ENCODE peak calls at places on chromosomes 1 and 21, in six cellular contexts. One of them, this sample, is unnamed.

GRCh38 chr1:28249013-28249870 is 10.1 kb upstream of the SESN2 start:
- DNase-seq in IMR-90: peak; percentile 70
- DNase-seq in heart left ventricle: peak; percentile 77
- DNase-seq in NB4: peak; percentile 59
- DNase-seq in body of pancreas: peak; percentile 74
- DNase-seq in GM12891: no peak
- DNase-seq in this sample: no peak

GRCh38 chr1:52098139-52098871 is 42.2 kb downstream of the BTF3L4 start:
- DNase-seq in IMR-90: no peak
- DNase-seq in heart left ventricle: no peak
- DNase-seq in NB4: no peak
- DNase-seq in body of pancreas: no peak
- DNase-seq in GM12891: no peak
- DNase-seq in this sample: no peak

GRCh38 chr21:18023099-18023498 is 203.9 kb upstream of the C21orf91 start:
- DNase-seq in IMR-90: no peak
- DNase-seq in heart left ventricle: no peak
- DNase-seq in NB4: no peak
- DNase-seq in body of pancreas: no peak
- DNase-seq in GM12891: no peak
- DNase-seq in this sample: no peak

GRCh38 chr1:231279683-231280082 is 38.7 kb downstream of the GNPAT start:
- DNase-seq in IMR-90: no peak
- DNase-seq in heart left ventricle: no peak
- DNase-seq in NB4: peak; percentile 18
- DNase-seq in body of pancreas: no peak
- DNase-seq in GM12891: no peak
- DNase-seq in this sample: no peak

GRCh38 chr1:197081117-197081753 is 14.2 kb upstream of the F13B start:
- DNase-seq in IMR-90: no peak
- DNase-seq in heart left ventricle: no peak
- DNase-seq in NB4: peak; percentile 9
- DNase-seq in body of pancreas: no peak
- DNase-seq in GM12891: no peak
- DNase-seq in this sample: no peak

GRCh38 chr1:233613252-233614172 is at the start of gene KCNK1:
- DNase-seq in IMR-90: peak; percentile 65
- DNase-seq in heart left ventricle: peak; percentile 67
- DNase-seq in NB4: no peak
- DNase-seq in body of pancreas: peak; percentile 80
- DNase-seq in GM12891: no peak
- DNase-seq in this sample: no peak

GRCh38 chr1:77282866-77283539 is 1.2 kb downstream of the AK5 start:
- DNase-seq in IMR-90: peak; percentile 5
- DNase-seq in heart left ventricle: peak; percentile 37
- DNase-seq in NB4: peak; percentile 18
- DNase-seq in body of pancreas: no peak
- DNase-seq in GM12891: no peak
- DNase-seq in this sample: no peak

GRCh38 chr1:43711524-43712386 is 4.4 kb downstream of the ST3GAL3 start:
- DNase-seq in IMR-90: peak; percentile 91
- DNase-seq in heart left ventricle: no peak
- DNase-seq in NB4: no peak
- DNase-seq in body of pancreas: no peak
- DNase-seq in GM12891: no peak
- DNase-seq in this sample: no peak

GRCh38 chr1:116152950-116153691 is 41.9 kb downstream of the MAB21L3 start:
- DNase-seq in IMR-90: no peak
- DNase-seq in heart left ventricle: no peak
- DNase-seq in NB4: no peak
- DNase-seq in body of pancreas: no peak
- DNase-seq in GM12891: no peak
- DNase-seq in this sample: no peak

GRCh38 chr1:155379180-155379876 is 58.6 kb downstream of the RUSC1 start:
- DNase-seq in IMR-90: peak; percentile 74
- DNase-seq in heart left ventricle: no peak
- DNase-seq in NB4: peak; percentile 24
- DNase-seq in body of pancreas: no peak
- DNase-seq in GM12891: no peak
- DNase-seq in this sample: peak; percentile 7

GRCh38 chr1:70277875-70278274 is 56.7 kb downstream of the SRSF11 start:
- DNase-seq in IMR-90: no peak
- DNase-seq in heart left ventricle: no peak
- DNase-seq in NB4: no peak
- DNase-seq in body of pancreas: no peak
- DNase-seq in GM12891: no peak
- DNase-seq in this sample: no peak

GRCh38 chr1:22184892-22185612 is 42.2 kb upstream of the WNT4 start:
- DNase-seq in IMR-90: no peak
- DNase-seq in heart left ventricle: no peak
- DNase-seq in NB4: peak; percentile 27
- DNase-seq in body of pancreas: peak; percentile 39
- DNase-seq in GM12891: no peak
- DNase-seq in this sample: no peak

GRCh38 chr21:45415943-45416611 is 11.1 kb downstream of the COL18A1 start:
- DNase-seq in IMR-90: no peak
- DNase-seq in heart left ventricle: peak; percentile 46
- DNase-seq in NB4: no peak
- DNase-seq in body of pancreas: no peak
- DNase-seq in GM12891: no peak
- DNase-seq in this sample: no peak

GRCh38 chr1:23556661-23557470 is 2.4 kb downstream of the ID3 start:
- DNase-seq in IMR-90: peak; percentile 86
- DNase-seq in heart left ventricle: no peak
- DNase-seq in NB4: no peak
- DNase-seq in body of pancreas: peak; percentile 62
- DNase-seq in GM12891: no peak
- DNase-seq in this sample: no peak

GRCh38 chr1:1334835-1335234 is 3.8 kb downstream of the TAS1R3 start:
- DNase-seq in IMR-90: no peak
- DNase-seq in heart left ventricle: no peak
- DNase-seq in NB4: peak; percentile 39
- DNase-seq in body of pancreas: no peak
- DNase-seq in GM12891: no peak
- DNase-seq in this sample: no peak

GRCh38 chr1:232635778-232636356 is 5.9 kb upstream of the SIPA1L2 start:
- DNase-seq in IMR-90: peak; percentile 70
- DNase-seq in heart left ventricle: no peak
- DNase-seq in NB4: peak; percentile 61
- DNase-seq in body of pancreas: no peak
- DNase-seq in GM12891: peak; percentile 24
- DNase-seq in this sample: peak; percentile 36

GRCh38 chr21:15430577-15430976 is 299.2 kb upstream of the USP25 start:
- DNase-seq in IMR-90: no peak
- DNase-seq in heart left ventricle: no peak
- DNase-seq in NB4: no peak
- DNase-seq in body of pancreas: no peak
- DNase-seq in GM12891: no peak
- DNase-seq in this sample: no peak

GRCh38 chr1:32406629-32407111 is 12.4 kb upstream of the BSDC1 start:
- DNase-seq in IMR-90: no peak
- DNase-seq in heart left ventricle: no peak
- DNase-seq in NB4: no peak
- DNase-seq in body of pancreas: no peak
- DNase-seq in GM12891: no peak
- DNase-seq in this sample: no peak

GRCh38 chr1:67683306-67683705 is 1.7 kb upstream of the GADD45A start:
- DNase-seq in IMR-90: peak; percentile 78
- DNase-seq in heart left ventricle: no peak
- DNase-seq in NB4: peak; percentile 28
- DNase-seq in body of pancreas: no peak
- DNase-seq in GM12891: no peak
- DNase-seq in this sample: no peak

GRCh38 chr1:202968895-202969295 is 1.8 kb upstream of the CYB5R1 start:
- DNase-seq in IMR-90: peak; percentile 65
- DNase-seq in heart left ventricle: no peak
- DNase-seq in NB4: peak; percentile 97
- DNase-seq in body of pancreas: peak; percentile 36
- DNase-seq in GM12891: peak; percentile 60
- DNase-seq in this sample: peak; percentile 88

GRCh38 chr1:100422065-100422464 is 69.8 kb downstream of the CDC14A start:
- DNase-seq in IMR-90: no peak
- DNase-seq in heart left ventricle: no peak
- DNase-seq in NB4: no peak
- DNase-seq in body of pancreas: no peak
- DNase-seq in GM12891: no peak
- DNase-seq in this sample: no peak

GRCh38 chr1:234602334-234603220 is 7.4 kb downstream of the IRF2BP2 start:
- DNase-seq in IMR-90: peak; percentile 98
- DNase-seq in heart left ventricle: no peak
- DNase-seq in NB4: peak; percentile 90
- DNase-seq in body of pancreas: peak; percentile 52
- DNase-seq in GM12891: no peak
- DNase-seq in this sample: peak; percentile 84

GRCh38 chr1:180633092-180634045 is 1.5 kb downstream of the XPR1 start:
- DNase-seq in IMR-90: peak; percentile 57
- DNase-seq in heart left ventricle: no peak
- DNase-seq in NB4: peak; percentile 7
- DNase-seq in body of pancreas: no peak
- DNase-seq in GM12891: no peak
- DNase-seq in this sample: peak; percentile 40

GRCh38 chr1:17437260-17438175 is 2.0 kb downstream of the RCC2 start:
- DNase-seq in IMR-90: peak; percentile 36
- DNase-seq in heart left ventricle: peak; percentile 68
- DNase-seq in NB4: peak; percentile 62
- DNase-seq in body of pancreas: peak; percentile 37
- DNase-seq in GM12891: peak; percentile 83
- DNase-seq in this sample: peak; percentile 85
- TF ChIP-seq POLR2A in IMR-90: no peak
- TF ChIP-seq POLR2A in heart left ventricle: no peak
- TF ChIP-seq POLR2A in NB4: peak; percentile 58
- TF ChIP-seq POLR2A in body of pancreas: no peak
- TF ChIP-seq POLR2A in GM12891: no peak
- TF ChIP-seq POLR2A in this sample: no peak

GRCh38 chr1:11272842-11273594 is at the start of gene UBIAD1:
- DNase-seq in IMR-90: peak; percentile 82
- DNase-seq in heart left ventricle: peak; percentile 93
- DNase-seq in NB4: peak; percentile 90
- DNase-seq in body of pancreas: peak; percentile 89
- DNase-seq in GM12891: peak; percentile 90
- DNase-seq in this sample: peak; percentile 92
- TF ChIP-seq POLR2A in IMR-90: peak; percentile 84
- TF ChIP-seq POLR2A in heart left ventricle: peak; percentile 54
- TF ChIP-seq POLR2A in NB4: peak; percentile 64
- TF ChIP-seq POLR2A in body of pancreas: peak; percentile 46
- TF ChIP-seq POLR2A in GM12891: peak; percentile 75
- TF ChIP-seq POLR2A in this sample: peak; percentile 79

GRCh38 chr1:182886985-182887384 is 47.8 kb downstream of the DHX9 start:
- DNase-seq in IMR-90: no peak
- DNase-seq in heart left ventricle: no peak
- DNase-seq in NB4: no peak
- DNase-seq in body of pancreas: no peak
- DNase-seq in GM12891: no peak
- DNase-seq in this sample: no peak

GRCh38 chr1:182890927-182891610 is 51.9 kb downstream of the DHX9 start:
- DNase-seq in IMR-90: no peak
- DNase-seq in heart left ventricle: no peak
- DNase-seq in NB4: no peak
- DNase-seq in body of pancreas: no peak
- DNase-seq in GM12891: no peak
- DNase-seq in this sample: peak; percentile 15

GRCh38 chr1:182885591-182885990 is 46.4 kb downstream of the DHX9 start:
- DNase-seq in IMR-90: no peak
- DNase-seq in heart left ventricle: no peak
- DNase-seq in NB4: no peak
- DNase-seq in body of pancreas: no peak
- DNase-seq in GM12891: no peak
- DNase-seq in this sample: no peak

GRCh38 chr1:182889997-182890396 is 50.9 kb downstream of the DHX9 start:
- DNase-seq in IMR-90: no peak
- DNase-seq in heart left ventricle: no peak
- DNase-seq in NB4: peak; percentile 78
- DNase-seq in body of pancreas: no peak
- DNase-seq in GM12891: no peak
- DNase-seq in this sample: no peak

GRCh38 chr1:182888736-182889531 is 49.8 kb downstream of the DHX9 start:
- DNase-seq in IMR-90: peak; percentile 71
- DNase-seq in heart left ventricle: no peak
- DNase-seq in NB4: peak; percentile 21
- DNase-seq in body of pancreas: no peak
- DNase-seq in GM12891: no peak
- DNase-seq in this sample: peak; percentile 7
- TF ChIP-seq POLR2A in IMR-90: no peak
- TF ChIP-seq POLR2A in heart left ventricle: no peak
- TF ChIP-seq POLR2A in NB4: no peak
- TF ChIP-seq POLR2A in body of pancreas: no peak
- TF ChIP-seq POLR2A in GM12891: peak; percentile 45
- TF ChIP-seq POLR2A in this sample: no peak

GRCh38 chr1:178038372-178038771 is 55.5 kb upstream of the RASAL2 start:
- DNase-seq in IMR-90: no peak
- DNase-seq in heart left ventricle: no peak
- DNase-seq in NB4: no peak
- DNase-seq in body of pancreas: no peak
- DNase-seq in GM12891: no peak
- DNase-seq in this sample: no peak

GRCh38 chr1:178036090-178036489 is 57.8 kb upstream of the RASAL2 start:
- DNase-seq in IMR-90: no peak
- DNase-seq in heart left ventricle: no peak
- DNase-seq in NB4: no peak
- DNase-seq in body of pancreas: no peak
- DNase-seq in GM12891: no peak
- DNase-seq in this sample: no peak

GRCh38 chr1:178034676-178035075 is 59.2 kb upstream of the RASAL2 start:
- DNase-seq in IMR-90: no peak
- DNase-seq in heart left ventricle: no peak
- DNase-seq in NB4: no peak
- DNase-seq in body of pancreas: no peak
- DNase-seq in GM12891: no peak
- DNase-seq in this sample: no peak

GRCh38 chr1:178039826-178040380 is 54.0 kb upstream of the RASAL2 start:
- DNase-seq in IMR-90: no peak
- DNase-seq in heart left ventricle: no peak
- DNase-seq in NB4: no peak
- DNase-seq in body of pancreas: no peak
- DNase-seq in GM12891: no peak
- DNase-seq in this sample: no peak

DNA sequence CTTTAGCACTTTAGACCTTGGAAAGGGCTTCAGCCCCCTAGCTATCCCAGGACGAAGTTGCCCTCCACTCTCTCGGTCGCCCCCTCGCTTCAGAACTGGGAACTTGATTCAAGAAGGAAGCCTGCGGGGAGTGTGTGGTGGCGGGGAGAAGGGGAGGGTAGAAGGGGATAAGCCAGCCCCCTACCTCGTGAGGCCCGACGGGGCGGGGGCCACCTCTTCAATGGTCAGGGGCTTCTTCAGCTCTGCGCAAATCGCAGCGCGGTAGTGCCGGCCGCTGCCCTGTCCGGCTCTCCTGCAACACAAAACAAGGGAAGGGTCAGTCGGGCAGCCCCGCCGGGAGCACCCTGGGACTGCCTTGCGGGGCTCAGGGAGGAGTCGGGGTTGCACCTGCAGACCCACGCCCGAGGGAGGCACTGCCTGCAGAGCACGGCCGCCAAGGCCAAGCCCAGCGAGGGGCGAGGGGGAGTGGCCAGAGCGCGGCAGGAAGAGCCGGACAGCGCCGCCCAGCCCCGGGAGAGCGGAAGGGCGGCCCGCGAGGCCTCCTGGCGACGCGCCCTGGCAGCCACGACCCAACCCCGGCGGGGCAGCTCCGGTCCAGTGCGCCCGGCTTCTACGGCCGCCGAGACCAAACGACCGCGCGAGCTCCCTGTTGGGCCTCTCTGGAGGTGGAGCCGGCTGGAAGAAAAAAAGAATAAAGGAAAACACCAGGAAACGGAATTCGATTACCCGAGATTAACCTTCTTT is 56.2 kb upstream of the RASAL2 start:
- DNase-seq in IMR-90: peak; percentile 54
- DNase-seq in heart left ventricle: peak; percentile 95
- DNase-seq in NB4: peak; percentile 62
- DNase-seq in body of pancreas: peak; percentile 87
- DNase-seq in GM12891: no peak
- DNase-seq in this sample: peak; percentile 76
- TF ChIP-seq POLR2A in IMR-90: no peak
- TF ChIP-seq POLR2A in heart left ventricle: peak; percentile 66
- TF ChIP-seq POLR2A in NB4: no peak
- TF ChIP-seq POLR2A in body of pancreas: peak; percentile 34
- TF ChIP-seq POLR2A in GM12891: no peak
- TF ChIP-seq POLR2A in this sample: no peak